ENCODE peak calls at places on chromosome 1, in seven cellular contexts. T is K562, D is SK-N-SH, U is GM12878, G is H1, M is HCT116, H is HepG2. N is an unnamed sample.

GRCh38 chr1:234925440-234926251 is 203.0 kb downstream of the TOMM20 start:
- DNase-seq in M (peak; percentile 46), G (no peak), T (no peak), H (peak; percentile 80), D (no peak), U (peak; percentile 40), N (peak; percentile 97)

GRCh38 chr1:198443374-198444233 is 96.9 kb downstream of the ATP6V1G3 start:
- DNase-seq in M (peak; percentile 98), H (peak; percentile 48), T (peak; percentile 3), U (no peak), G (no peak), D (no peak), N (peak; percentile 91)

GRCh38 chr1:92211166-92211565 is 6.5 kb upstream of the C1orf146 start:
- DNase-seq in H (no peak), G (no peak), U (no peak), D (no peak), T (no peak), M (no peak), N (no peak)

GRCh38 chr1:164637461-164638375 is 78.7 kb downstream of the PBX1 start:
- DNase-seq in T (no peak), U (no peak), M (peak; percentile 56), D (peak; percentile 81), G (no peak), H (no peak), N (no peak)

GRCh38 chr1:225004396-225004795 is 74.9 kb downstream of the DNAH14 start:
- DNase-seq in D (peak; percentile 0), G (no peak), M (no peak), H (no peak), T (no peak), U (no peak), N (no peak)

GRCh38 chr1:184289825-184290550 is 96.8 kb upstream of the C1orf21 start:
- DNase-seq in T (peak; percentile 8), M (peak; percentile 8), U (no peak), G (no peak), H (no peak), D (no peak), N (no peak)

GRCh38 chr1:24098907-24099637 is 12.9 kb downstream of the MYOM3 start:
- DNase-seq in U (no peak), T (no peak), M (no peak), H (no peak), G (no peak), D (no peak), N (no peak)

GRCh38 chr1:178599087-178599486 is 86.2 kb downstream of the TEX35 start:
- DNase-seq in G (no peak), H (no peak), D (no peak), U (no peak), M (no peak), T (no peak), N (no peak)

GRCh38 chr1:234537236-234537635 is 58.3 kb upstream of the TARBP1 start:
- DNase-seq in D (no peak), G (no peak), U (no peak), M (no peak), T (no peak), H (no peak), N (no peak)

GRCh38 chr1:225529726-225530125 is 101.9 kb upstream of the LBR start:
- DNase-seq in M (no peak), D (no peak), H (no peak), G (no peak), U (no peak), T (no peak), N (no peak)

GRCh38 chr1:39576016-39576657 is 453 bp downstream of the PABPC4 start:
- DNase-seq in T (no peak), U (no peak), G (no peak), D (peak; percentile 76), H (no peak), M (no peak), N (no peak)

GRCh38 chr1:21631944-21632887 is 36.9 kb downstream of the RAP1GAP start:
- DNase-seq in G (no peak), U (no peak), M (no peak), H (peak; percentile 52), D (peak; percentile 66), T (peak; percentile 95), N (no peak)

GRCh38 chr1:119373465-119373864 is 4.9 kb downstream of the HAO2 start:
- DNase-seq in T (no peak), U (no peak), G (no peak), D (no peak), H (no peak), M (no peak), N (no peak)

GRCh38 chr1:115837762-115838421 is 3.0 kb downstream of the NHLH2 start:
- DNase-seq in H (no peak), U (no peak), D (no peak), T (no peak), G (peak; percentile 76), M (no peak), N (no peak)

GRCh38 chr1:9234223-9235122 is at the start of gene H6PD:
- DNase-seq in M (peak; percentile 66), H (peak; percentile 76), G (peak; percentile 86), D (peak; percentile 99), U (no peak), T (peak; percentile 94), N (peak; percentile 33)

GRCh38 chr1:63821650-63822049 is 47.8 kb downstream of the ROR1 start:
- DNase-seq in H (no peak), G (no peak), M (no peak), T (no peak), U (no peak), D (no peak), N (no peak)

GRCh38 chr1:63825111-63825510 is 51.3 kb downstream of the ROR1 start:
- DNase-seq in D (no peak), M (no peak), H (no peak), G (no peak), T (no peak), U (no peak), N (no peak)

GRCh38 chr1:63824386-63824898 is 50.6 kb downstream of the ROR1 start:
- DNase-seq in D (no peak), T (no peak), M (no peak), U (no peak), H (no peak), G (no peak), N (no peak)

GRCh38 chr1:63819795-63820194 is 46.0 kb downstream of the ROR1 start:
- DNase-seq in M (no peak), G (no peak), T (no peak), H (no peak), D (no peak), U (no peak), N (no peak)

DNA sequence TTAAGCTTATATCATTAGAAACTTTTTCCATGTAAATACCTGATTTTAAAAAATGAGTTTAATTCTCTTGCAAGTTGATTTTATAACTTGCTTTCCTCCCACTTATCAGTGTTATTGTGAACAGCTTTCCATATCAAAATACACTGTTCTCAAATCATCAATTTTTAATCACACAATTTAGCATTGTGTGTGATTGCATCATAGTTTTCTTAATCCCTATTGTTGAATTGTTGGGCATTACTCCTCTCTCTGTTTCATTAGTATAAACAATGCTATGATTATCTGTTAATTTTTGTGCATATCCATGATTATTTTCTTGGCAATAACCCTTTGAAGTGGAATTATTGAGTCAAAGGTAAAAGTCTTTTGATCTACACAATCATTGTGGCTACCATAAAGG is 48.7 kb downstream of the ROR1 start:
- DNase-seq in M (no peak), T (no peak), G (no peak), U (no peak), H (no peak), D (no peak), N (no peak)
- TF ChIP-seq SIN3A in M (no peak), T (no peak), G (no peak), U (no peak), H (no peak), D (no peak), N (no peak)

GRCh38 chr1:19250629-19251304 is 557 bp downstream of the EMC1 start:
- DNase-seq in U (no peak), D (no peak), M (no peak), H (peak; percentile 18), T (peak; percentile 49), G (no peak), N (no peak)
- H3K27ac ChIP-seq in U (peak overlapping the region; percentile 97), D (peak overlapping the region; percentile 95), M (peak overlapping the region; percentile 98), H (peak overlapping the region; percentile 98), T (peak overlapping the region; percentile 99), G (peak overlapping the region; percentile 97), N (peak overlapping the region; percentile 96)

DNA sequence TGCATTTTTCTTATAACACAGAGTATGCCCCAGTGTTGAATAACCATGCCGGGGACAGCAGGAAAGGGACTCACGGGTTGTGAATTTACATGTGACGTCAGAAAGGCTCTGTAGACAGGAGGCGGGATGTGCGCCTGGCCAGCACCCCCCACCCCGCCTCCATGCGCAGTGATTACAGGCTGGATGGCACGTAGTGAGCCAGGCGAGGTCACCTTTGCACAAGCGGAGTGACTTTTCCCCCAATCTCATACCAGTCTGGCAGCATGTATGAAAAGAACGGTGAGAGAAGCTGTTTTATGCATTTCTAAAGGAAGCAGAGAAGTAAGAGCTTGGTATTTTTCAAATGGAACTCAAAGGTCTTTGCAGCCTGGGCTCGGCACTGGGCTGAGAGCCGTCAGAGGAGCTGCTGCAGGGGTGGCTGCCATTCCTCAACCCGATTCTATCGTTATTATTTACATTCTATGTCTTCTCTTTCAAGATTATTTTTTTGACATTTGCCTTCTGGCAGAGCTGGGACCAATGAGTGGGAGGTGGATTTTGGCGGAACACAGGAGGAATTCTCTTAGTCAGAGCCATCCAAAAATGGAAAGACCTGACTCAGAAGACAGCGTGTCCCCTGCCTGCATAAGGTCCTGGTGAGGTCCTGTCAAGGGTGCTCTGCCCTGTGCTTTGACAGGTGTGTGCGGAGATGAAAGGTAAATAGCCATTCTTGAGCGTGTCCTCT is 115.6 kb upstream of the SLC45A1 start:
- DNase-seq in G (no peak), M (peak; percentile 77), D (no peak), T (peak; percentile 43), U (no peak), H (peak; percentile 78), N (peak; percentile 71)
- TF ChIP-seq SIN3A in G (no peak), M (no peak), D (no peak), T (no peak), U (no peak), H (no peak), N (no peak)

GRCh38 chr1:93839756-93840155 is 39.2 kb downstream of the DNTTIP2 start:
- DNase-seq in D (no peak), G (no peak), U (no peak), M (no peak), T (no peak), H (no peak), N (no peak)
- H3K27ac ChIP-seq in D (no peak overlapping the region), G (no peak overlapping the region), U (no peak overlapping the region), M (no peak overlapping the region), T (no peak overlapping the region), H (no peak overlapping the region), N (no peak overlapping the region)

N was measured in Panc1.